ENCODE peak calls at places on chromosomes 13 and 19, in nine cellular contexts. C, V, P, Y, T, R, E, A and Z are unnamed samples.

GRCh38 chr13:80048802-80049201 is 292.1 kb downstream of the SPRY2 start:
- DNase-seq in P (peak), C (peak), E (peak), T (peak), R (peak), A (peak), V (peak), Y (peak), Z (peak)

GRCh38 chr19:20077791-20078463 is at the start of gene ZNF90:
- DNase-seq in R (peak), A (peak), E (peak), P (peak), C (peak), Y (peak), V (peak), T (peak), Z (peak)

GRCh38 chr13:108917581-108917980 is 288.2 kb downstream of the MYO16 start:
- DNase-seq in C (no peak), P (no peak), E (no peak), V (no peak), R (no peak), Y (no peak), A (no peak), T (peak), Z (no peak)

GRCh38 chr19:18340237-18340989 is at the start of gene PGPEP1:
- DNase-seq in P (no peak), C (peak), E (peak), R (peak), Y (peak), A (peak), V (peak), T (peak), Z (peak)

GRCh38 chr13:98143601-98144500 is 957 bp downstream of the FARP1 start:
- DNase-seq in P (no peak), T (peak), V (no peak), Y (peak), C (no peak), E (no peak), R (peak), A (peak), Z (no peak)

GRCh38 chr13:23945612-23946011 is 48.3 kb upstream of the C1QTNF9B start:
- DNase-seq in T (no peak), E (no peak), P (no peak), Y (no peak), V (no peak), C (no peak), A (no peak), R (no peak), Z (no peak)

GRCh38 chr13:99200433-99201167 is at the start of gene UBAC2:
- DNase-seq in P (peak), R (peak), V (peak), A (peak), T (peak), Y (peak), C (peak), E (peak), Z (peak)

GRCh38 chr13:101082441-101082840 is 333.9 kb downstream of the NALCN start:
- DNase-seq in C (no peak), Y (no peak), P (no peak), T (no peak), V (no peak), E (no peak), A (no peak), R (no peak), Z (no peak)

GRCh38 chr19:6524326-6524725 is 6.5 kb upstream of the TNFSF9 start:
- DNase-seq in Y (no peak), C (no peak), A (no peak), P (no peak), R (no peak), V (no peak), T (no peak), E (no peak), Z (no peak)

GRCh38 chr13:26923824-26924605 is 163.4 kb upstream of the GPR12 start:
- DNase-seq in T (peak), V (no peak), Y (no peak), R (no peak), C (no peak), P (no peak), A (no peak), E (no peak), Z (no peak)

GRCh38 chr13:43822969-43823368 is 36.2 kb upstream of the ENOX1 start:
- DNase-seq in V (no peak), T (no peak), Y (no peak), R (no peak), A (no peak), P (no peak), C (no peak), E (no peak), Z (no peak)

GRCh38 chr19:19115954-19116353 is 22.3 kb downstream of the TMEM161A start:
- DNase-seq in V (no peak), C (peak), T (no peak), R (peak), P (no peak), Y (peak), A (no peak), E (peak), Z (peak)

GRCh38 chr19:52065399-52065798 is 16.8 kb upstream of the ZNF432 start:
- DNase-seq in R (no peak), C (no peak), T (no peak), A (no peak), P (no peak), Y (no peak), V (no peak), E (no peak), Z (no peak)

GRCh38 chr13:59513686-59514085 is 650.0 kb downstream of the DIAPH3 start:
- DNase-seq in P (no peak), E (no peak), Y (no peak), R (no peak), V (no peak), A (no peak), T (no peak), C (no peak), Z (no peak)

GRCh38 chr19:56170261-56170660 is 5.5 kb upstream of the GALP start:
- DNase-seq in P (no peak), T (no peak), Y (no peak), V (peak), R (no peak), C (peak), E (no peak), A (no peak), Z (no peak)

GRCh38 chr13:48156466-48156865 is 61.6 kb upstream of the MED4 start:
- DNase-seq in V (no peak), Y (no peak), C (peak), T (no peak), R (no peak), A (no peak), E (peak), P (no peak), Z (peak)

GRCh38 chr19:3448616-3449334 is 31.6 kb downstream of the SMIM24 start:
- DNase-seq in C (no peak), A (no peak), Y (no peak), V (no peak), T (no peak), R (no peak), P (no peak), E (no peak), Z (no peak)

GRCh38 chr19:44051654-44052402 is at the start of gene ZNF223:
- DNase-seq in V (peak), R (peak), T (peak), E (peak), P (peak), A (peak), Y (peak), C (peak), Z (peak)

GRCh38 chr13:40666905-40667621 is 622 bp upstream of the FOXO1 start:
- DNase-seq in E (no peak), A (peak), R (peak), Y (no peak), P (no peak), T (no peak), C (no peak), V (no peak), Z (peak)

GRCh38 chr13:109131698-109132257 is 502.4 kb downstream of the MYO16 start:
- DNase-seq in P (no peak), C (no peak), Y (peak), V (no peak), E (no peak), T (peak), R (no peak), A (no peak), Z (no peak)

GRCh38 chr13:23766199-23766771 is 122.9 kb downstream of the MIPEP start:
- DNase-seq in E (no peak), Y (no peak), P (no peak), V (no peak), C (no peak), T (no peak), R (no peak), A (no peak), Z (no peak)

GRCh38 chr19:10871711-10872550 is 578 bp downstream of the CARM1 start:
- DNase-seq in R (peak), T (no peak), E (no peak), P (no peak), Y (peak), C (peak), V (no peak), A (peak), Z (peak)

GRCh38 chr19:43595605-43595998 is 332 bp downstream of the IRGQ start:
- DNase-seq in E (no peak), P (no peak), V (no peak), C (no peak), A (no peak), Y (no peak), R (no peak), T (no peak), Z (peak)

GRCh38 chr13:58883405-58883804 is 1251.9 kb downstream of the PCDH17 start:
- DNase-seq in A (no peak), E (no peak), P (no peak), T (no peak), Y (no peak), V (no peak), C (no peak), R (no peak), Z (no peak)

GRCh38 chr19:9149976-9150375 is 9.8 kb downstream of the ZNF317 start:
- DNase-seq in C (no peak), T (no peak), Y (no peak), E (no peak), P (no peak), R (no peak), A (peak), V (no peak), Z (no peak)

GRCh38 chr19:18657590-18658365 is 20.9 kb downstream of the KLHL26 start:
- DNase-seq in P (peak), V (no peak), R (peak), T (peak), C (peak), A (peak), E (no peak), Y (peak), Z (no peak)

DNA sequence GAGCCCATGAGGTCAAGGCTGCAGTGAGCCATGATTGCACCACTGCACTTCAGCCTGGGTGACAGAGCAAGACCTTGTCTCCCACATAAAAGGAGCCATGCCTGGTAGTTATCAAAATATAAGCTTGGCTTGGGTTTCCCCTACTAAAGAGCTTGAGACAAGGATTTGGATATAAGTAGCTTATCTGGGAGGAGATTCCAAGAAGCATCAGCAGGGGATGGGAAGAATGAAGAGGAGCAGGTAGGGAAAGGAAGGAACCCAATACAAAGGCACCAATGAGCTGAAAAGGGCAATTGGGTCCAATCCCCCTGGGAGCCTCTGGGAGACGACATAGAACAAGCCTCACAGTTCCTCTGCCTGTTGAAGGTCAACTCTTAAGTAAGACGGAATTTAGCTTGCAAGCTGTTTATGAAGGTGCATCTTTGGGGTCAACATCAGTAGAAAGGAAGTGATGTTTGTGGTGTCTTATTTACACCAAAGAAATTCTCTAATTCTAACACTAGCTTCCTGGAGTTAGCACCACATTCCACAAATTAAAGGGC is 7.4 kb upstream of the CLEC4G start:
- DNase-seq in P (no peak), T (no peak), C (no peak), E (no peak), V (no peak), Y (no peak), A (no peak), R (no peak), Z (no peak)
- TF ChIP-seq CTCF in P (no peak), T (no peak), C (no peak), E (no peak), V (no peak), Y (no peak), A (no peak), R (no peak), Z (no peak)

DNA sequence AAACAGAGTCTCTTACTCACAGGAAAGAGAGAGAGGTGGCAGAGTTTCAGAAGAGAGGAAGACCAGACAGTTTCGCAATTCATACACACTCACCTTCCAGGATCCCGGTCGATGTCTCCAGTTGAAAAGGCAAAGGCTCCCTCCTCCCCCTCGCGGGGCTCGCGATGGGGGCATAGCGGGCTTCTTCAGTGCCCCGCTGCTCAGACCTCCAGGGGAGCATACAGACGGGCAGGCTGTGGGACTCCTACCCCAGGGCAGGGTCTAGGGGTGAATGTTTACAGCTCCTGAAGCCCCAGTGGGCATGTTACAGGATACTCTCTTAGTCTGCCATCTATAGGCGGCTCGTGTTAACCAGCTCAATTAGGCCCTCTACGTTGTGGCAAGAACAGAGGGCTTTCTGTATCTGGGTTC is 139.2 kb downstream of the SLITRK5 start:
- DNase-seq in E (no peak), V (no peak), P (no peak), R (no peak), C (no peak), A (no peak), Y (no peak), T (no peak), Z (no peak)
- TF ChIP-seq CTCF in E (no peak), V (no peak), P (no peak), R (no peak), C (no peak), A (no peak), Y (no peak), T (no peak), Z (no peak)

GRCh38 chr13:37488682-37489081 is 109.9 kb downstream of the POSTN start:
- DNase-seq in C (no peak), T (peak), E (no peak), Y (no peak), R (no peak), A (no peak), V (no peak), P (no peak), Z (no peak)
- TF ChIP-seq CTCF in C (no peak), T (no peak), E (no peak), Y (no peak), R (no peak), A (no peak), V (no peak), P (no peak), Z (no peak)

GRCh38 chr13:39405596-39405995 is 197.4 kb downstream of the LHFPL6 start:
- DNase-seq in T (no peak), P (no peak), C (no peak), E (no peak), Y (no peak), R (no peak), A (no peak), V (no peak), Z (no peak)

GRCh38 chr13:39406688-39407087 is 196.3 kb downstream of the LHFPL6 start:
- DNase-seq in P (no peak), V (no peak), C (no peak), Y (peak), E (no peak), R (no peak), A (no peak), T (no peak), Z (no peak)

GRCh38 chr13:39408512-39408911 is 194.5 kb downstream of the LHFPL6 start:
- DNase-seq in A (no peak), E (no peak), Y (no peak), R (no peak), V (no peak), C (no peak), P (no peak), T (no peak), Z (no peak)

GRCh38 chr13:39407786-39408185 is 195.2 kb downstream of the LHFPL6 start:
- DNase-seq in A (no peak), R (no peak), P (no peak), T (no peak), Y (no peak), V (no peak), E (no peak), C (no peak), Z (no peak)

DNA sequence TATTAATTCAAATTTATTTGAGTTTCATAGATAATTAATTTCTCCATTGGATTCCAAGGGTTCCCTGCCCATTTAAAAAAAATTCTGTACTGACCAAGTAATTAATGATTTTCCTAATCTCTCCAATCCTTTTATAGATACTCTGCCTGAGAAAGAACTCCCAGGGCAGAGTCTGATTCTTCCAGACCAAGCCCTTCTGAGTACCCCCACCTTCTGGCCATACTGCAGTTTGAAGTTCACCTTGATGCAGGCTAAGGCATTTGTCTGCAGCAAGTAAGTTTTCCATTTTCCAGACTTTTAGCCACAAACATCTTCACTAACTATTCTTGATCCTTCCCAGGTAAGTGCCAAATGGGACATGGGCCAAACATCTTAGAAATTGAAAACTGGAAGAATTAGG is 195.9 kb downstream of the LHFPL6 start:
- DNase-seq in T (no peak), E (no peak), Y (no peak), P (no peak), R (no peak), A (no peak), V (no peak), C (no peak), Z (no peak)
- TF ChIP-seq CTCF in T (no peak), E (no peak), Y (no peak), P (no peak), R (no peak), A (no peak), V (no peak), C (no peak), Z (no peak)

DNA sequence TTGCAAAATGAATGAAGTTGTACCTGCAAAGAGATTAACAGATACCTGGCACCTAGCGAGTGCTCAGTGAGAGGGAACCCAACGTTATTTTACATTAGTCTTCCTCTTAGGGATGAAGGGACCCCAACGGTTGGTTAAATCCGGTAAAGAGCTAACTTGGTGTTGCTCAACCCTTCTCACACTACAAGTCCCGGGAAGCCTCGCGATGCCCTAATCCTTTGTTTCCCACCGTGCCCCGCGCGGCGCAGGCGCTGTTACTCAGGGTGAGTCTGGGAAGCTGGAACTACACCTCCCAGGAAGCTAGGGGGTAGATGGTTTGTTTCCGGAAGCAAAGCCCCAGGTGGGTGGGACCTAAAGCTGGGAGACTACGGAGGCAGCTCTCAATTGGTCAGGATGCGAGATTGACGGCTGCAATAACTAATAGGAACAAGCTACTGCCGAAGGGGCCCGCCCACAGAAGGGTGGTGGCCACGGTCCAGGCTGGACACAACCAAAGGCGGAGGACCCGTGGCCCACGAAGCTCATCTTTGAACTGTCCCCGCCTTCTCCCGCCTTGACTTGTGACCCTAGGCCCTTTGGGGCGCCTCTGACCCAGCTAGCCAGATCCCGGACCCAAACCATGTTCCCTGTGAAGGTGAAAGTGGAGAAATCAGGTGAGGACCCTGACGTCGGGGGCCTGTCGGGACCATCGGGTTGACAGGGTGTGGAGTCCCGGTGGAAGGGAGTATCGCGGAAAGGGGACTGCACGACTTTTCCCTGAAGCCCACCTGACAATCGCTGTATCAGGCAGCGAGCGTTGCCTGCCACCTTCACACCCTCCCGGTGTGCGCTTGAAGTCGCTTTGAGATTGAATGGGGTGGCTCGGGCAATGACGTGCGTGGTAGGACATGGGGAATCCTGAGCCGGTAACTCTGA is at the start of gene LIN37:
- DNase-seq in T (peak), A (peak), P (peak), R (peak), E (peak), Y (peak), C (peak), V (peak), Z (peak)
- TF ChIP-seq CTCF in T (no peak), A (peak), P (no peak), R (no peak), E (no peak), Y (no peak), C (no peak), V (no peak), Z (no peak)

GRCh38 chr19:5520501-5520900 is 47.3 kb downstream of the TINCR start:
- DNase-seq in Y (no peak), V (no peak), E (no peak), T (no peak), C (no peak), P (no peak), A (no peak), R (no peak), Z (no peak)

GRCh38 chr19:5514001-5514400 is 53.8 kb downstream of the TINCR start:
- DNase-seq in C (no peak), E (no peak), R (no peak), A (no peak), P (no peak), T (no peak), V (no peak), Y (no peak), Z (no peak)

GRCh38 chr19:5519076-5519475 is 48.7 kb downstream of the TINCR start:
- DNase-seq in Y (no peak), V (no peak), T (no peak), R (no peak), P (no peak), C (no peak), A (no peak), E (no peak), Z (no peak)

GRCh38 chr19:5515737-5516136 is 52.0 kb downstream of the TINCR start:
- DNase-seq in P (no peak), E (no peak), A (no peak), R (no peak), C (no peak), Y (no peak), V (no peak), T (no peak), Z (no peak)
- TF ChIP-seq CTCF in P (no peak), E (no peak), A (no peak), R (no peak), C (peak), Y (no peak), V (no peak), T (no peak), Z (peak)

DNA sequence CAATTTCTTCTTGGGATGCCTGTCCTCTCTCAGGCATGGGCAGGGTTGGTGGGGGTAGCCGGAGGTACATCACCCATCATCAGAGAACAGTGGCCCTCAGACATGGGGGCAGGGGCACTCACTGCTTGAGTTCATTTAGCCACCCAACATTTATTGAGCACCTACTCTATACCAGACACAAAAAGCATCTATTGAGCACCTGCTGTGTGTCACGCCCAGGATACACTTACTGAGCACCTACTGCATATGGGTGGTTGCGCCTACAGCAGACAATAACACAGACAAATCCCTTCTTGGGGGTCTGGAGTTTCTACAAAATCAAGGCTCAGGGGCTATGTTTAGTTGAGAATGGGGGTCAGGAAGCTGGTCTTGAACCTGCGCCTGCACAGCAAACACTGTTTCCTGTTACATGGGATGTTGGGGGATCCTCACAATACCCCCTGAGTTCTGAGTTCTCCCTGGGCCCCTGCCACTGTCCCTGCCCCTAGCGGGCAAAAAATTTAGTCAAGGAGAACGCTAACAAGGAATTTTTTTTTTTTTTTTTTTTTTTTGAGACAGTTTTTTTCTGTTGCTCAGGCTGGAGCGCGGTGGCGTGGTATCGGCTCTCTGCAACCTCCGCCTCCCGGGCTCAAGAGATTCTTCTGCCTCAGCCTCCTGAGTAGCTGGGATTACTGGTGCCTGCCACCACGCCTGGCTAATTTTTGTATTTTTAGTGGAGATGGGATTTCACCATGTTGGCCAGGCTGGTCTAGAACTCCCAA is 11.6 kb downstream of the RCN3 start:
- DNase-seq in E (no peak), C (no peak), V (no peak), A (no peak), R (no peak), P (no peak), Y (no peak), T (no peak), Z (no peak)
- TF ChIP-seq CTCF in E (no peak), C (no peak), V (no peak), A (no peak), R (no peak), P (no peak), Y (no peak), T (peak), Z (no peak)